ENCODE peak calls at places on chromosomes 6 and 20, in eight cellular contexts. One of them, this sample, is unnamed.

GRCh38 chr6:134810402-134810801 is 139.5 kb downstream of the ALDH8A1 start:
- DNase-seq in NCI-H510A treated with DMSO at 0.1 percent for 48 hours: no peak
- DNase-seq in NCI-H774: no peak
- DNase-seq in iris pigment epithelial cell: no peak
- DNase-seq in fibroblast of the conjunctiva: no peak
- DNase-seq in cardiac muscle cell: no peak
- DNase-seq in NCI-H2081: no peak
- DNase-seq in heart right ventricle: no peak
- DNase-seq in this sample: no peak

GRCh38 chr6:50198245-50198644 is 148.5 kb upstream of the DEFB112 start:
- DNase-seq in heart right ventricle: no peak
- DNase-seq in cardiac muscle cell: no peak
- DNase-seq in NCI-H774: no peak
- DNase-seq in NCI-H510A treated with DMSO at 0.1 percent for 48 hours: no peak
- DNase-seq in iris pigment epithelial cell: no peak
- DNase-seq in NCI-H2081: no peak
- DNase-seq in fibroblast of the conjunctiva: no peak
- DNase-seq in this sample: no peak

GRCh38 chr6:75204222-75204958 is 1.5 kb downstream of the COL12A1 start:
- DNase-seq in iris pigment epithelial cell: peak
- DNase-seq in heart right ventricle: peak
- DNase-seq in NCI-H774: peak
- DNase-seq in NCI-H510A treated with DMSO at 0.1 percent for 48 hours: peak
- DNase-seq in NCI-H2081: peak
- DNase-seq in fibroblast of the conjunctiva: peak
- DNase-seq in cardiac muscle cell: peak
- DNase-seq in this sample: peak

GRCh38 chr6:138981416-138981815 is 6.6 kb downstream of the REPS1 start:
- DNase-seq in iris pigment epithelial cell: peak
- DNase-seq in NCI-H2081: no peak
- DNase-seq in heart right ventricle: no peak
- DNase-seq in NCI-H774: no peak
- DNase-seq in cardiac muscle cell: peak
- DNase-seq in NCI-H510A treated with DMSO at 0.1 percent for 48 hours: no peak
- DNase-seq in fibroblast of the conjunctiva: no peak
- DNase-seq in this sample: no peak

GRCh38 chr6:135475292-135475886 is 22.2 kb downstream of the AHI1 start:
- DNase-seq in iris pigment epithelial cell: no peak
- DNase-seq in fibroblast of the conjunctiva: no peak
- DNase-seq in NCI-H774: no peak
- DNase-seq in cardiac muscle cell: no peak
- DNase-seq in NCI-H2081: no peak
- DNase-seq in heart right ventricle: no peak
- DNase-seq in NCI-H510A treated with DMSO at 0.1 percent for 48 hours: no peak
- DNase-seq in this sample: no peak

GRCh38 chr6:56245903-56246351 is 1.5 kb downstream of the COL21A1 start:
- DNase-seq in NCI-H774: no peak
- DNase-seq in heart right ventricle: no peak
- DNase-seq in NCI-H2081: no peak
- DNase-seq in cardiac muscle cell: peak
- DNase-seq in fibroblast of the conjunctiva: peak
- DNase-seq in NCI-H510A treated with DMSO at 0.1 percent for 48 hours: no peak
- DNase-seq in iris pigment epithelial cell: no peak
- DNase-seq in this sample: no peak

GRCh38 chr6:166469426-166469961 is 86.8 kb upstream of the MPC1 start:
- DNase-seq in NCI-H774: no peak
- DNase-seq in cardiac muscle cell: no peak
- DNase-seq in fibroblast of the conjunctiva: no peak
- DNase-seq in NCI-H510A treated with DMSO at 0.1 percent for 48 hours: no peak
- DNase-seq in heart right ventricle: no peak
- DNase-seq in NCI-H2081: no peak
- DNase-seq in iris pigment epithelial cell: no peak
- DNase-seq in this sample: no peak

GRCh38 chr20:40687384-40688128 is 1.5 kb downstream of the MAFB start:
- DNase-seq in cardiac muscle cell: peak
- DNase-seq in NCI-H510A treated with DMSO at 0.1 percent for 48 hours: peak
- DNase-seq in NCI-H774: no peak
- DNase-seq in heart right ventricle: peak
- DNase-seq in NCI-H2081: no peak
- DNase-seq in fibroblast of the conjunctiva: no peak
- DNase-seq in iris pigment epithelial cell: peak
- DNase-seq in this sample: no peak

GRCh38 chr6:5004373-5005037 is 668 bp upstream of the RPP40 start:
- DNase-seq in heart right ventricle: no peak
- DNase-seq in NCI-H2081: no peak
- DNase-seq in iris pigment epithelial cell: no peak
- DNase-seq in cardiac muscle cell: no peak
- DNase-seq in fibroblast of the conjunctiva: no peak
- DNase-seq in NCI-H510A treated with DMSO at 0.1 percent for 48 hours: no peak
- DNase-seq in NCI-H774: no peak
- DNase-seq in this sample: no peak

GRCh38 chr6:157374889-157375443 is 6.0 kb upstream of the ZDHHC14 start:
- DNase-seq in cardiac muscle cell: no peak
- DNase-seq in NCI-H510A treated with DMSO at 0.1 percent for 48 hours: no peak
- DNase-seq in fibroblast of the conjunctiva: no peak
- DNase-seq in NCI-H774: no peak
- DNase-seq in NCI-H2081: no peak
- DNase-seq in heart right ventricle: no peak
- DNase-seq in iris pigment epithelial cell: peak
- DNase-seq in this sample: no peak

GRCh38 chr20:47111576-47111975 is 216.9 kb downstream of the EYA2 start:
- DNase-seq in NCI-H510A treated with DMSO at 0.1 percent for 48 hours: no peak
- DNase-seq in fibroblast of the conjunctiva: no peak
- DNase-seq in cardiac muscle cell: no peak
- DNase-seq in iris pigment epithelial cell: peak
- DNase-seq in heart right ventricle: no peak
- DNase-seq in NCI-H2081: no peak
- DNase-seq in NCI-H774: no peak
- DNase-seq in this sample: no peak

GRCh38 chr6:93423542-93423941 is 4.2 kb upstream of the EPHA7 start:
- DNase-seq in NCI-H774: peak
- DNase-seq in cardiac muscle cell: peak
- DNase-seq in NCI-H510A treated with DMSO at 0.1 percent for 48 hours: peak
- DNase-seq in fibroblast of the conjunctiva: no peak
- DNase-seq in NCI-H2081: peak
- DNase-seq in iris pigment epithelial cell: peak
- DNase-seq in heart right ventricle: no peak
- DNase-seq in this sample: no peak